ENCODE peak calls at places on chromosomes 5 and 9, in seven cellular contexts. One of them, this sample, is unnamed.

GRCh38 chr9:121285835-121286687 is 18.1 kb downstream of the GSN start:
- DNase-seq in ACHN: no peak
- DNase-seq in H54: peak
- DNase-seq in NCI-H446: no peak
- DNase-seq in AG08395: peak
- DNase-seq in T follicular helper cell: no peak
- DNase-seq in iris pigment epithelial cell: peak
- DNase-seq in this sample: peak

GRCh38 chr5:102834438-102834964 is 79.4 kb downstream of the PAM start:
- DNase-seq in ACHN: no peak
- DNase-seq in H54: no peak
- DNase-seq in NCI-H446: no peak
- DNase-seq in AG08395: no peak
- DNase-seq in T follicular helper cell: no peak
- DNase-seq in iris pigment epithelial cell: no peak
- DNase-seq in this sample: no peak

GRCh38 chr5:132219981-132220380 is 7.7 kb downstream of the P4HA2 start:
- DNase-seq in ACHN: no peak
- DNase-seq in H54: no peak
- DNase-seq in NCI-H446: no peak
- DNase-seq in AG08395: no peak
- DNase-seq in T follicular helper cell: no peak
- DNase-seq in iris pigment epithelial cell: no peak
- DNase-seq in this sample: no peak

GRCh38 chr5:134649163-134649916 is 755 bp downstream of the SEC24A start:
- DNase-seq in ACHN: peak
- DNase-seq in H54: no peak
- DNase-seq in NCI-H446: no peak
- DNase-seq in AG08395: peak
- DNase-seq in T follicular helper cell: no peak
- DNase-seq in iris pigment epithelial cell: peak
- DNase-seq in this sample: no peak

GRCh38 chr5:133114166-133114932 is 62.5 kb downstream of the HSPA4 start:
- DNase-seq in ACHN: no peak
- DNase-seq in H54: no peak
- DNase-seq in NCI-H446: no peak
- DNase-seq in AG08395: no peak
- DNase-seq in T follicular helper cell: no peak
- DNase-seq in iris pigment epithelial cell: no peak
- DNase-seq in this sample: no peak

GRCh38 chr9:5510360-5510931 is at the start of gene PDCD1LG2:
- DNase-seq in ACHN: peak
- DNase-seq in H54: no peak
- DNase-seq in NCI-H446: no peak
- DNase-seq in AG08395: peak
- DNase-seq in T follicular helper cell: no peak
- DNase-seq in iris pigment epithelial cell: peak
- DNase-seq in this sample: no peak

GRCh38 chr5:170632985-170633234 is 129.1 kb downstream of the KCNIP1 start:
- DNase-seq in ACHN: peak
- DNase-seq in H54: no peak
- DNase-seq in NCI-H446: no peak
- DNase-seq in AG08395: peak
- DNase-seq in T follicular helper cell: peak
- DNase-seq in iris pigment epithelial cell: no peak
- DNase-seq in this sample: no peak

GRCh38 chr5:76672242-76672641 is 43.7 kb upstream of the F2R start:
- DNase-seq in ACHN: no peak
- DNase-seq in H54: no peak
- DNase-seq in NCI-H446: no peak
- DNase-seq in AG08395: no peak
- DNase-seq in T follicular helper cell: no peak
- DNase-seq in iris pigment epithelial cell: no peak
- DNase-seq in this sample: no peak

This sample was measured in right atrium auricular region.